ENCODE peak calls at places on chromosomes 2 and 18, in ten cellular contexts. X is heart left ventricle; I is endothelial cell; E is cardiac fibroblast; C is effector memory CD8-positive, alpha-beta T cell; L is AG10803; Z is activated effector memory CD4-positive, alpha-beta T cell treated with Interleukin-2 at 50 U/mL for 16 hours; K is Peyer's patch; F is skeletal muscle cell; J is IMR-90. V is an unnamed sample.

GRCh38 chr2:98457045-98457696 is 12.5 kb downstream of the INPP4A start:
- DNase-seq in X (no peak), I (no peak), E (peak; percentile 73), C (no peak), L (peak; percentile 90), Z (no peak), K (peak; percentile 13), F (peak; percentile 75), J (peak; percentile 99), V (peak; percentile 63)

GRCh38 chr2:120741514-120742448 is 6.1 kb downstream of the GLI2 start:
- DNase-seq in X (no peak), I (no peak), E (no peak), C (no peak), L (no peak), Z (no peak), K (no peak), F (no peak), J (no peak), V (no peak)

GRCh38 chr2:121329786-121330185 is 44.8 kb upstream of the TFCP2L1 start:
- DNase-seq in X (no peak), I (no peak), E (no peak), C (no peak), L (no peak), Z (no peak), K (no peak), F (no peak), J (no peak), V (no peak)

GRCh38 chr2:43136862-43137261 is 89.5 kb downstream of the ZFP36L2 start:
- DNase-seq in X (no peak), I (no peak), E (no peak), C (peak; percentile 77), L (no peak), Z (peak; percentile 74), K (peak; percentile 87), F (no peak), J (no peak), V (no peak)

GRCh38 chr18:54323970-54324369 is 33.7 kb downstream of the STARD6 start:
- DNase-seq in X (no peak), I (no peak), E (no peak), C (no peak), L (no peak), Z (no peak), K (no peak), F (no peak), J (no peak), V (no peak)

GRCh38 chr2:107989445-107989844 is 3.1 kb downstream of the SLC5A7 start:
- DNase-seq in X (no peak), I (no peak), E (no peak), C (no peak), L (no peak), Z (no peak), K (no peak), F (no peak), J (no peak), V (no peak)

GRCh38 chr2:37552339-37552738 is 119.1 kb downstream of the CDC42EP3 start:
- DNase-seq in X (no peak), I (no peak), E (no peak), C (no peak), L (no peak), Z (no peak), K (no peak), F (no peak), J (no peak), V (no peak)

GRCh38 chr2:168336786-168337388 is 89.5 kb upstream of the STK39 start:
- DNase-seq in X (no peak), I (no peak), E (no peak), C (peak; percentile 26), L (no peak), Z (peak; percentile 44), K (peak; percentile 28), F (no peak), J (no peak), V (no peak)

GRCh38 chr2:28558421-28558820 is 62.6 kb downstream of the PLB1 start:
- DNase-seq in X (no peak), I (no peak), E (no peak), C (no peak), L (no peak), Z (no peak), K (no peak), F (no peak), J (no peak), V (peak; percentile 71)

GRCh38 chr2:170929686-170930050 is 615 bp downstream of the GORASP2 start:
- DNase-seq in X (peak; percentile 27), I (peak; percentile 56), E (peak; percentile 28), C (peak; percentile 22), L (peak; percentile 24), Z (peak; percentile 34), K (peak; percentile 65), F (no peak), J (peak; percentile 26), V (peak; percentile 46)

GRCh38 chr2:214985619-214986018 is 152.8 kb downstream of the ABCA12 start:
- DNase-seq in X (no peak), I (no peak), E (no peak), C (no peak), L (no peak), Z (no peak), K (no peak), F (no peak), J (no peak), V (no peak)

GRCh38 chr2:128637481-128638155 is 318.9 kb upstream of the HS6ST1 start:
- DNase-seq in X (no peak), I (no peak), E (no peak), C (no peak), L (no peak), Z (no peak), K (no peak), F (no peak), J (no peak), V (no peak)

GRCh38 chr18:35114305-35114704 is 73.1 kb downstream of the MAPRE2 start:
- DNase-seq in X (no peak), I (no peak), E (no peak), C (no peak), L (no peak), Z (no peak), K (no peak), F (no peak), J (no peak), V (no peak)

GRCh38 chr18:48814490-48815181 is 136.1 kb downstream of the SMAD7 start:
- DNase-seq in X (no peak), I (no peak), E (no peak), C (peak; percentile 47), L (no peak), Z (no peak), K (no peak), F (no peak), J (peak; percentile 47), V (no peak)

GRCh38 chr2:31275976-31276375 is 42.0 kb downstream of the EHD3 start:
- DNase-seq in X (peak; percentile 22), I (no peak), E (peak; percentile 38), C (no peak), L (no peak), Z (no peak), K (no peak), F (no peak), J (no peak), V (peak; percentile 86)

GRCh38 chr2:200585730-200586643 is at the start of gene AOX1:
- DNase-seq in X (peak; percentile 18), I (peak; percentile 29), E (peak; percentile 78), C (no peak), L (peak; percentile 62), Z (peak; percentile 10), K (peak; percentile 18), F (no peak), J (peak; percentile 45), V (no peak)

GRCh38 chr18:42264467-42264866 is 309.4 kb downstream of the PIK3C3 start:
- DNase-seq in X (no peak), I (no peak), E (no peak), C (no peak), L (no peak), Z (no peak), K (no peak), F (no peak), J (no peak), V (no peak)

GRCh38 chr2:121419081-121419699 is 111.5 kb upstream of the RNU4ATAC start:
- DNase-seq in X (no peak), I (no peak), E (no peak), C (no peak), L (no peak), Z (no peak), K (no peak), F (no peak), J (no peak), V (no peak)

GRCh38 chr18:49851624-49852023 is 38.3 kb upstream of the ACAA2 start:
- DNase-seq in X (no peak), I (no peak), E (no peak), C (no peak), L (no peak), Z (no peak), K (no peak), F (no peak), J (no peak), V (no peak)

GRCh38 chr2:3142961-3143571 is 234.6 kb downstream of the EIPR1 start:
- DNase-seq in X (no peak), I (no peak), E (no peak), C (no peak), L (no peak), Z (no peak), K (no peak), F (no peak), J (no peak), V (no peak)

GRCh38 chr2:205563646-205564045 is 118.7 kb upstream of the NRP2 start:
- DNase-seq in X (no peak), I (peak; percentile 14), E (peak; percentile 20), C (no peak), L (no peak), Z (no peak), K (no peak), F (no peak), J (no peak), V (no peak)

GRCh38 chr2:48905696-48906095 is 150.2 kb upstream of the LHCGR start:
- DNase-seq in X (peak; percentile 15), I (no peak), E (no peak), C (no peak), L (no peak), Z (no peak), K (no peak), F (no peak), J (no peak), V (no peak)

V was measured in myocyte.